ENCODE peak calls at places on chromosome 12, in six cellular contexts. One of them, this sample, is unnamed.

GRCh38 chr12:123633379-123634141 is at the start of the genes EIF2B1 and GTF2H3:
- DNase-seq in cardiac muscle cell: peak; percentile 98
- DNase-seq in GM06990: peak; percentile 97
- DNase-seq in mesothelial cell of epicardium: peak; percentile 89
- DNase-seq in Calu3: peak; percentile 97
- DNase-seq in A549: peak; percentile 98
- DNase-seq in this sample: peak; percentile 86

GRCh38 chr12:109951136-109951535 is 45.0 kb downstream of the GIT2 start:
- DNase-seq in cardiac muscle cell: no peak
- DNase-seq in GM06990: no peak
- DNase-seq in mesothelial cell of epicardium: no peak
- DNase-seq in Calu3: peak; percentile 12
- DNase-seq in A549: no peak
- DNase-seq in this sample: no peak

GRCh38 chr12:85186236-85186635 is 93.8 kb upstream of the ALX1 start:
- DNase-seq in cardiac muscle cell: no peak
- DNase-seq in GM06990: no peak
- DNase-seq in mesothelial cell of epicardium: no peak
- DNase-seq in Calu3: no peak
- DNase-seq in A549: no peak
- DNase-seq in this sample: no peak

GRCh38 chr12:111180830-111181726 is 187.8 kb downstream of the PHETA1 start:
- DNase-seq in cardiac muscle cell: peak; percentile 40
- DNase-seq in GM06990: no peak
- DNase-seq in mesothelial cell of epicardium: peak; percentile 82
- DNase-seq in Calu3: no peak
- DNase-seq in A549: no peak
- DNase-seq in this sample: no peak

GRCh38 chr12:50524621-50525020 is 19.8 kb downstream of the DIP2B start:
- DNase-seq in cardiac muscle cell: no peak
- DNase-seq in GM06990: no peak
- DNase-seq in mesothelial cell of epicardium: no peak
- DNase-seq in Calu3: no peak
- DNase-seq in A549: no peak
- DNase-seq in this sample: no peak

GRCh38 chr12:92561543-92561899 is 141.3 kb upstream of the PLEKHG7 start:
- DNase-seq in cardiac muscle cell: no peak
- DNase-seq in GM06990: no peak
- DNase-seq in mesothelial cell of epicardium: no peak
- DNase-seq in Calu3: no peak
- DNase-seq in A549: no peak
- DNase-seq in this sample: no peak

GRCh38 chr12:123363743-123364531 is 710 bp downstream of the SBNO1 start:
- DNase-seq in cardiac muscle cell: peak; percentile 31
- DNase-seq in GM06990: peak; percentile 60
- DNase-seq in mesothelial cell of epicardium: no peak
- DNase-seq in Calu3: peak; percentile 23
- DNase-seq in A549: peak; percentile 52
- DNase-seq in this sample: peak; percentile 5

GRCh38 chr12:13198240-13198639 is 1.7 kb downstream of the EMP1 start:
- DNase-seq in cardiac muscle cell: no peak
- DNase-seq in GM06990: no peak
- DNase-seq in mesothelial cell of epicardium: no peak
- DNase-seq in Calu3: no peak
- DNase-seq in A549: no peak
- DNase-seq in this sample: no peak

GRCh38 chr12:117744418-117744817 is 224.4 kb downstream of the KSR2 start:
- DNase-seq in cardiac muscle cell: no peak
- DNase-seq in GM06990: no peak
- DNase-seq in mesothelial cell of epicardium: no peak
- DNase-seq in Calu3: no peak
- DNase-seq in A549: no peak
- DNase-seq in this sample: no peak

GRCh38 chr12:76029982-76030377 is 1.6 kb downstream of the PHLDA1 start:
- DNase-seq in cardiac muscle cell: peak; percentile 20
- DNase-seq in GM06990: peak; percentile 16
- DNase-seq in mesothelial cell of epicardium: no peak
- DNase-seq in Calu3: peak; percentile 38
- DNase-seq in A549: peak; percentile 78
- DNase-seq in this sample: no peak

GRCh38 chr12:121949643-121950397 is 31.4 kb downstream of the CFAP251 start:
- DNase-seq in cardiac muscle cell: no peak
- DNase-seq in GM06990: no peak
- DNase-seq in mesothelial cell of epicardium: no peak
- DNase-seq in Calu3: no peak
- DNase-seq in A549: peak; percentile 79
- DNase-seq in this sample: no peak

GRCh38 chr12:68370006-68370590 is 37.9 kb upstream of the MDM1 start:
- DNase-seq in cardiac muscle cell: no peak
- DNase-seq in GM06990: no peak
- DNase-seq in mesothelial cell of epicardium: no peak
- DNase-seq in Calu3: no peak
- DNase-seq in A549: no peak
- DNase-seq in this sample: no peak

GRCh38 chr12:52097045-52097666 is 17.7 kb downstream of the SMIM41 start:
- DNase-seq in cardiac muscle cell: no peak
- DNase-seq in GM06990: no peak
- DNase-seq in mesothelial cell of epicardium: no peak
- DNase-seq in Calu3: no peak
- DNase-seq in A549: no peak
- DNase-seq in this sample: no peak

GRCh38 chr12:98420403-98420800 is 95.0 kb upstream of the TMPO start:
- DNase-seq in cardiac muscle cell: no peak
- DNase-seq in GM06990: no peak
- DNase-seq in mesothelial cell of epicardium: no peak
- DNase-seq in Calu3: no peak
- DNase-seq in A549: no peak
- DNase-seq in this sample: no peak

GRCh38 chr12:132596016-132596415 is 14.4 kb downstream of the LRCOL1 start:
- DNase-seq in cardiac muscle cell: peak; percentile 39
- DNase-seq in GM06990: no peak
- DNase-seq in mesothelial cell of epicardium: no peak
- DNase-seq in Calu3: no peak
- DNase-seq in A549: peak; percentile 39
- DNase-seq in this sample: no peak

GRCh38 chr12:24947541-24948451 is 1.1 kb downstream of the BCAT1 start:
- DNase-seq in cardiac muscle cell: no peak
- DNase-seq in GM06990: no peak
- DNase-seq in mesothelial cell of epicardium: no peak
- DNase-seq in Calu3: no peak
- DNase-seq in A549: no peak
- DNase-seq in this sample: no peak

GRCh38 chr12:119729871-119730270 is 61.9 kb downstream of the PRKAB1 start:
- DNase-seq in cardiac muscle cell: no peak
- DNase-seq in GM06990: no peak
- DNase-seq in mesothelial cell of epicardium: no peak
- DNase-seq in Calu3: no peak
- DNase-seq in A549: no peak
- DNase-seq in this sample: no peak

GRCh38 chr12:67052981-67053380 is 216.2 kb upstream of the CAND1 start:
- DNase-seq in cardiac muscle cell: no peak
- DNase-seq in GM06990: no peak
- DNase-seq in mesothelial cell of epicardium: no peak
- DNase-seq in Calu3: no peak
- DNase-seq in A549: no peak
- DNase-seq in this sample: no peak

GRCh38 chr12:123453165-123453564 is 4.8 kb upstream of the SNRNP35 start:
- DNase-seq in cardiac muscle cell: no peak
- DNase-seq in GM06990: no peak
- DNase-seq in mesothelial cell of epicardium: no peak
- DNase-seq in Calu3: no peak
- DNase-seq in A549: no peak
- DNase-seq in this sample: no peak

GRCh38 chr12:65121049-65121955 is at the start of gene WIF1:
- DNase-seq in cardiac muscle cell: peak; percentile 50
- DNase-seq in GM06990: peak; percentile 30
- DNase-seq in mesothelial cell of epicardium: peak; percentile 26
- DNase-seq in Calu3: peak; percentile 55
- DNase-seq in A549: peak; percentile 29
- DNase-seq in this sample: no peak

GRCh38 chr12:9742665-9743064 is 9.8 kb upstream of the CLECL1 start:
- DNase-seq in cardiac muscle cell: no peak
- DNase-seq in GM06990: no peak
- DNase-seq in mesothelial cell of epicardium: no peak
- DNase-seq in Calu3: peak; percentile 13
- DNase-seq in A549: no peak
- DNase-seq in this sample: no peak

GRCh38 chr12:88600272-88600671 is 20.0 kb upstream of the KITLG start:
- DNase-seq in cardiac muscle cell: no peak
- DNase-seq in GM06990: no peak
- DNase-seq in mesothelial cell of epicardium: no peak
- DNase-seq in Calu3: no peak
- DNase-seq in A549: peak; percentile 14
- DNase-seq in this sample: no peak

GRCh38 chr12:24233519-24234246 is 284.2 kb upstream of the SOX5 start:
- DNase-seq in cardiac muscle cell: no peak
- DNase-seq in GM06990: no peak
- DNase-seq in mesothelial cell of epicardium: no peak
- DNase-seq in Calu3: no peak
- DNase-seq in A549: no peak
- DNase-seq in this sample: no peak

GRCh38 chr12:26704684-26705475 is 128.1 kb downstream of the ITPR2 start:
- DNase-seq in cardiac muscle cell: no peak
- DNase-seq in GM06990: no peak
- DNase-seq in mesothelial cell of epicardium: no peak
- DNase-seq in Calu3: no peak
- DNase-seq in A549: peak; percentile 14
- DNase-seq in this sample: no peak

GRCh38 chr12:65962921-65963883 is 138.9 kb downstream of the HMGA2 start:
- DNase-seq in cardiac muscle cell: peak; percentile 13
- DNase-seq in GM06990: no peak
- DNase-seq in mesothelial cell of epicardium: no peak
- DNase-seq in Calu3: peak; percentile 47
- DNase-seq in A549: peak; percentile 47
- DNase-seq in this sample: peak; percentile 38

GRCh38 chr12:6772331-6772695 is at the start of gene LAG3:
- DNase-seq in cardiac muscle cell: no peak
- DNase-seq in GM06990: no peak
- DNase-seq in mesothelial cell of epicardium: no peak
- DNase-seq in Calu3: no peak
- DNase-seq in A549: no peak
- DNase-seq in this sample: no peak

GRCh38 chr12:68792952-68793351 is 15.0 kb upstream of the MDM2 start:
- DNase-seq in cardiac muscle cell: no peak
- DNase-seq in GM06990: peak; percentile 13
- DNase-seq in mesothelial cell of epicardium: no peak
- DNase-seq in Calu3: peak; percentile 46
- DNase-seq in A549: peak; percentile 70
- DNase-seq in this sample: no peak

GRCh38 chr12:95532851-95533250 is 18.4 kb downstream of the USP44 start:
- DNase-seq in cardiac muscle cell: no peak
- DNase-seq in GM06990: no peak
- DNase-seq in mesothelial cell of epicardium: no peak
- DNase-seq in Calu3: no peak
- DNase-seq in A549: no peak
- DNase-seq in this sample: no peak

GRCh38 chr12:47813491-47814196 is 6.1 kb downstream of the HDAC7 start:
- DNase-seq in cardiac muscle cell: peak; percentile 33
- DNase-seq in GM06990: no peak
- DNase-seq in mesothelial cell of epicardium: no peak
- DNase-seq in Calu3: no peak
- DNase-seq in A549: no peak
- DNase-seq in this sample: no peak

GRCh38 chr12:62744551-62744950 is 190.4 kb downstream of the PPM1H start:
- DNase-seq in cardiac muscle cell: no peak
- DNase-seq in GM06990: peak; percentile 49
- DNase-seq in mesothelial cell of epicardium: no peak
- DNase-seq in Calu3: no peak
- DNase-seq in A549: no peak
- DNase-seq in this sample: no peak

DNA sequence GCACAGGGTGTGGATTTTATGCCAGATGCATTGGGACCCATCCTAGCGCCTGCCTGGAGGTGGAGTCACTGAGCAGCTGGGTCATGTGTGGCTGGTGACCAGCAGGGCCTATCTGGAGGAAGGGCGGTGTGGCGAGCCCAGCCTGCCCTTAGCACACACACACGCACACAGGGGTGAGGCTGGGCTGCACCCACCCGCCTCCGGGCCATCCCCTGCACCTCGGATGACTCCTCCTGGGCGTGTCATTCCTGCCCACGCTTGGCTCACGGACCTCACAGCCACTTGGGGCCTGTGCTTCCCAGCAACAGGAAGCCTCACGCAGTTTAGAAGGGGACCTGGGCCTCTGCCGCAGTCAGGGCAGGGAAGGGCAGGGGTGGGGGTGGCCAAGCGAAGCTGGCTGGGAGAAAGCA is 36.2 kb upstream of the FZD10 start:
- DNase-seq in cardiac muscle cell: no peak
- DNase-seq in GM06990: no peak
- DNase-seq in mesothelial cell of epicardium: no peak
- DNase-seq in Calu3: no peak
- DNase-seq in A549: peak; percentile 21
- DNase-seq in this sample: no peak
- TF ChIP-seq CTCF in cardiac muscle cell: no peak
- TF ChIP-seq CTCF in GM06990: no peak
- TF ChIP-seq CTCF in mesothelial cell of epicardium: no peak
- TF ChIP-seq CTCF in Calu3: no peak
- TF ChIP-seq CTCF in A549: no peak
- TF ChIP-seq CTCF in this sample: no peak

GRCh38 chr12:78530065-78530765 is 334.4 kb upstream of the SYT1 start:
- DNase-seq in cardiac muscle cell: no peak
- DNase-seq in GM06990: no peak
- DNase-seq in mesothelial cell of epicardium: no peak
- DNase-seq in Calu3: no peak
- DNase-seq in A549: peak; percentile 20
- DNase-seq in this sample: no peak
- TF ChIP-seq CTCF in cardiac muscle cell: no peak
- TF ChIP-seq CTCF in GM06990: no peak
- TF ChIP-seq CTCF in mesothelial cell of epicardium: no peak
- TF ChIP-seq CTCF in Calu3: no peak
- TF ChIP-seq CTCF in A549: no peak
- TF ChIP-seq CTCF in this sample: no peak

DNA sequence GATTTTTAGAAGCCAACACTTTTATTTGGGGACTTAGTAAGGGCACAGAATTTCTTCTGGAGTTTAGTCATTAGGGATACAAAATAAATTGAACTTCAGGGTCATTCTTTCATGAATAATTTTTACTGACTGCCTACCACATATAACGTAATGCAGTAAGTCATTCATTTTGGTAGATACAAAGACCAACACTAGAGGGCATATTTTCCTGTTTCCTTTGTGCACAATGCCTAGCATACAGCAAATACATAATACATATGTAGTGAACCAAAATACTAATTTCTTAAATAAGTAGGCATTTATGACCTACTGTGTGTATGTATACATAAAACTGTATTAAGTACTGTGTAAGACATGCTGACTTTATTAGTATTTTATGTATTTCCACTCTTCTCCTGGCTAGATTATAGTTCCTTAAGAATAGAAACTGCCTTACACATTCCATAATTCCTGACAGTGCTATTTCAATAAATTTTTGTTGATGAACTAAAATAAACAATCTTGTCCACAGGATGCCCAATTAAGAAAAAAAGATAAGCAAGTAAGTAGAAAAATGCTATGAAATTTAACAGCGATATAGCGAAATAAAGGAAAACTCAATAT is 47.9 kb downstream of the PPP1R12A start:
- DNase-seq in cardiac muscle cell: no peak
- DNase-seq in GM06990: peak; percentile 26
- DNase-seq in mesothelial cell of epicardium: no peak
- DNase-seq in Calu3: no peak
- DNase-seq in A549: peak; percentile 65
- DNase-seq in this sample: no peak
- TF ChIP-seq CTCF in cardiac muscle cell: peak; percentile 69
- TF ChIP-seq CTCF in GM06990: peak; percentile 52
- TF ChIP-seq CTCF in mesothelial cell of epicardium: peak; percentile 45
- TF ChIP-seq CTCF in Calu3: peak; percentile 43
- TF ChIP-seq CTCF in A549: peak; percentile 73
- TF ChIP-seq CTCF in this sample: peak; percentile 74

GRCh38 chr12:103503546-103504480 is 8.0 kb upstream of the C12orf42 start:
- DNase-seq in cardiac muscle cell: peak; percentile 52
- DNase-seq in GM06990: peak; percentile 44
- DNase-seq in mesothelial cell of epicardium: no peak
- DNase-seq in Calu3: no peak
- DNase-seq in A549: peak; percentile 34
- DNase-seq in this sample: peak; percentile 45
- TF ChIP-seq CTCF in cardiac muscle cell: no peak
- TF ChIP-seq CTCF in GM06990: peak; percentile 84
- TF ChIP-seq CTCF in mesothelial cell of epicardium: peak; percentile 49
- TF ChIP-seq CTCF in Calu3: peak; percentile 23
- TF ChIP-seq CTCF in A549: peak; percentile 19
- TF ChIP-seq CTCF in this sample: peak; percentile 66